ENCODE peak calls at places on chromosomes 11 and 22, in six cellular contexts. Z, I, F, Y, E and U are unnamed samples.

GRCh38 chr22:29762263-29762662 is 4.5 kb downstream of the ZMAT5 start:
- ATAC-seq in E (no peak), F (no peak), Z (no peak), I (peak), Y (no peak), U (no peak)

GRCh38 chr22:40728731-40729189 is 49.5 kb downstream of the MCHR1 start:
- ATAC-seq in Z (peak), I (no peak), E (no peak), F (peak), Y (no peak), U (no peak)

GRCh38 chr11:119447664-119448242 is 24.8 kb upstream of the THY1 start:
- ATAC-seq in F (no peak), Y (no peak), I (no peak), Z (no peak), E (no peak), U (no peak)

GRCh38 chr11:117457031-117457785 is 129.6 kb downstream of the CEP164 start:
- ATAC-seq in Y (no peak), I (no peak), Z (no peak), E (no peak), F (no peak), U (no peak)

GRCh38 chr22:50341977-50342650 is 1.0 kb upstream of the PPP6R2 start:
- ATAC-seq in Z (peak), I (peak), E (peak), F (peak), Y (peak), U (peak)

GRCh38 chr11:19924321-19925115 is 211.9 kb downstream of the NAV2 start:
- ATAC-seq in F (no peak), Y (no peak), E (no peak), Z (no peak), I (no peak), U (no peak)

GRCh38 chr22:24510694-24511625 is 15.8 kb downstream of the UPB1 start:
- ATAC-seq in Y (peak), Z (peak), E (peak), F (no peak), I (no peak), U (peak)

GRCh38 chr22:41501209-41501608 is 32.3 kb downstream of the ACO2 start:
- ATAC-seq in E (peak), F (peak), I (peak), Z (peak), Y (no peak), U (peak)

GRCh38 chr11:75760710-75761493 is 7.7 kb upstream of the DGAT2 start:
- ATAC-seq in Z (no peak), Y (no peak), F (no peak), E (no peak), I (no peak), U (no peak)

GRCh38 chr22:37281646-37282384 is 493 bp upstream of the CYTH4 start:
- ATAC-seq in E (no peak), F (no peak), Z (peak), Y (no peak), I (peak), U (no peak)

GRCh38 chr11:64008283-64008931 is 22.2 kb downstream of the OTUB1 start:
- ATAC-seq in E (no peak), I (no peak), Y (no peak), Z (no peak), F (no peak), U (no peak)

GRCh38 chr11:116875194-116875593 is 37.8 kb upstream of the APOA1 start:
- ATAC-seq in Z (no peak), E (no peak), I (no peak), F (no peak), Y (no peak), U (no peak)

GRCh38 chr11:116871248-116871647 is 33.8 kb upstream of the APOA1 start:
- ATAC-seq in Y (no peak), E (no peak), I (no peak), Z (no peak), F (no peak), U (no peak)

GRCh38 chr22:25495286-25495685 is 69.2 kb upstream of the GRK3 start:
- ATAC-seq in E (no peak), F (no peak), Y (no peak), Z (no peak), I (no peak), U (no peak)